ENCODE peak calls at places on chromosome 4, in five cellular contexts. X is brain microvascular endothelial cell, K is astrocyte, C is foreskin fibroblast, R is sigmoid colon. A is an unnamed sample.

GRCh38 chr4:184649971-184650855 is 675 bp downstream of the PRIMPOL start:
- DNase-seq in X (no peak), K (peak), C (peak), R (peak), A (peak)

GRCh38 chr4:82988323-82988832 is 22.2 kb downstream of the LIN54 start:
- DNase-seq in R (no peak), C (peak), X (peak), K (peak), A (no peak)

GRCh38 chr4:82898322-82899243 is 2.0 kb upstream of the THAP9 start:
- DNase-seq in C (peak), X (peak), R (no peak), K (peak), A (no peak)

GRCh38 chr4:5746250-5746649 is 35.2 kb downstream of the EVC start:
- DNase-seq in R (no peak), K (no peak), X (no peak), C (no peak), A (no peak)

GRCh38 chr4:140790765-140791164 is 34.6 kb upstream of the TBC1D9 start:
- DNase-seq in K (no peak), C (peak), R (no peak), X (no peak), A (no peak)

GRCh38 chr4:128284317-128284716 is 3.3 kb downstream of the PGRMC2 start:
- DNase-seq in X (no peak), R (no peak), C (no peak), K (no peak), A (no peak)

GRCh38 chr4:17414392-17414791 is 97.5 kb downstream of the QDPR start:
- DNase-seq in R (no peak), X (no peak), C (no peak), K (no peak), A (no peak)

GRCh38 chr4:83618431-83618830 is 82.5 kb downstream of the GPAT3 start:
- DNase-seq in K (peak), C (peak), X (peak), R (no peak), A (no peak)

GRCh38 chr4:104416725-104417363 is 77.8 kb downstream of the CXXC4 start:
- DNase-seq in X (no peak), R (no peak), K (no peak), C (no peak), A (no peak)

GRCh38 chr4:81650871-81651270 is 179.2 kb upstream of the RASGEF1B start:
- DNase-seq in C (no peak), X (no peak), R (no peak), K (peak), A (peak)

GRCh38 chr4:52713456-52713937 is 37.7 kb downstream of the ERVMER34-1 start:
- DNase-seq in C (peak), R (no peak), K (no peak), X (no peak), A (no peak)

GRCh38 chr4:153530996-153531375 is 64.8 kb downstream of the TMEM131L start:
- DNase-seq in X (no peak), K (no peak), C (no peak), R (no peak), A (no peak)

GRCh38 chr4:183747931-183748664 is 89.0 kb downstream of the TRAPPC11 start:
- DNase-seq in R (no peak), X (no peak), C (no peak), K (no peak), A (no peak)

GRCh38 chr4:144894525-144894924 is 203.5 kb downstream of the ANAPC10 start:
- DNase-seq in C (peak), K (peak), X (peak), R (no peak), A (peak)

GRCh38 chr4:173168396-173169177 is at the start of gene GALNT7:
- DNase-seq in C (peak), R (peak), X (no peak), K (peak), A (peak)

GRCh38 chr4:83174844-83175414 is 60.4 kb upstream of the PLAC8 start:
- DNase-seq in C (no peak), X (no peak), R (no peak), K (no peak), A (no peak)

GRCh38 chr4:185201983-185202962 is 1.5 kb downstream of the CFAP97 start:
- DNase-seq in X (no peak), K (peak), C (peak), R (no peak), A (no peak)

GRCh38 chr4:26197018-26197779 is 123.6 kb upstream of the RBPJ start:
- DNase-seq in X (peak), C (peak), K (peak), R (no peak), A (peak)

GRCh38 chr4:139633195-139633594 is 32.4 kb upstream of the MGST2 start:
- DNase-seq in R (no peak), X (no peak), K (no peak), C (no peak), A (no peak)

GRCh38 chr4:25981749-25982148 is 67.7 kb downstream of the SMIM20 start:
- DNase-seq in C (peak), X (no peak), R (no peak), K (no peak), A (no peak)

GRCh38 chr4:7773401-7774187 is 166.1 kb downstream of the AFAP1 start:
- DNase-seq in C (no peak), K (no peak), X (no peak), R (peak), A (no peak)

GRCh38 chr4:1195109-1195671 is 22.8 kb upstream of the SPON2 start:
- DNase-seq in R (peak), X (no peak), C (no peak), K (no peak), A (peak)

GRCh38 chr4:21879187-21879586 is 69.4 kb downstream of the KCNIP4 start:
- DNase-seq in C (peak), X (peak), K (peak), R (no peak), A (no peak)

GRCh38 chr4:121182296-121182695 is 18.2 kb upstream of the TNIP3 start:
- DNase-seq in C (peak), X (peak), K (peak), R (no peak), A (peak)

GRCh38 chr4:8315343-8316250 is 46.0 kb downstream of the HTRA3 start:
- DNase-seq in R (peak), X (peak), K (peak), C (peak), A (peak)

GRCh38 chr4:155780773-155781172 is 22.0 kb downstream of the GUCY1B1 start:
- DNase-seq in X (no peak), R (no peak), C (peak), K (no peak), A (no peak)

GRCh38 chr4:76689079-76689817 is 208.7 kb downstream of the SOWAHB start:
- DNase-seq in R (no peak), C (peak), K (no peak), X (no peak), A (no peak)

GRCh38 chr4:24992968-24993367 is 37.8 kb downstream of the LGI2 start:
- DNase-seq in X (no peak), K (no peak), C (no peak), R (no peak), A (no peak)

GRCh38 chr4:46886711-46887110 is 22.3 kb downstream of the COX7B2 start:
- DNase-seq in X (peak), K (peak), C (peak), R (no peak), A (no peak)

GRCh38 chr4:140168474-140168873 is 14.5 kb upstream of the MAML3 start:
- DNase-seq in X (peak), C (peak), K (peak), R (no peak), A (no peak)

GRCh38 chr4:7052923-7053715 is 9.9 kb downstream of the TADA2B start:
- DNase-seq in C (peak), X (no peak), K (no peak), R (peak), A (no peak)

GRCh38 chr4:13541176-13541604 is 3.1 kb downstream of the NKX3-2 start:
- DNase-seq in C (no peak), R (peak), K (no peak), X (no peak), A (no peak)
- H3K4me3 ChIP-seq in C (no peak), R (no peak), K (no peak), X (no peak), A (no peak)

DNA sequence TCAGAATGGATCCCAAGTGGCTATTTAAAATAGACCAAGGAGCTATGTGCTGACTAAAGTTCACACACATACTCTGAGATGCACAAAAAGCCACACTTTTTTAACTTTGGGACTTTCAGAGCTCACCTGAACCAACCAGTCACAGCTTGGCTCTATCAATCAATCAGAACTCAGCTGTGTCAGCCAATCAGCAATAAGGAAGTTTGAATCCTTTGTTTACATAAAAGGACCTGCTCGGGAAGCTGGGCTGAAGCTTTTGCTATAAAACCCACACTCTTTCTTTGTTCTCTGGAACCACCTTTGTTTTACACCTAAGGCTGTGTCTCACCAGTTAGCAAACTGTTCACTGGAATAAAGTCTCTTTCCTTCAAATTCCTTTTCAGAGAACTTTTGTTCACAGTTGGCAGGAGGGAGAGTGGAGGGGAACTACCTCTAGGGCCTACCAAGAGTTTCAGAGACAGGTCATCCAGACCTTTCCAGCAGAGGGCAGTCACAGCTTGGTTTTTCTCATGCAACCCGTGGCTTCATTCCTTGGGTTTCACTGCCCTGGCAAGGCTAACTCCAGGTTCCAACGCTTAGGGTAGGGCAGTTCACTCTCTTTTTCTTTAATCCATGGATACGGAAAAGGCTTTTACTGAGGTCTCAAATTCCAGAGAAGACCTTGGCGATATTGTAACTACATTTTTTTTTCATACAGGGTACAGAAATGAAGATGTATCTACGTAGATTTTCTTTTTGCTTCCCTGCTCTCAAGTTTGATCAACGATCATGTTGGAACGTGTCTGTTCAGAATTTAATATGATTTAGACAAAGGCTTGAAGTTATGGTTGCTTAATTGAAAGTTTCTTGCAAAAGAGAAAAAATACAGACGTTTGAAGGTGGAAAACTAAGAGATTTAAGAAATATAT is 80.7 kb downstream of the GPRIN3 start:
- DNase-seq in X (peak), K (peak), R (peak), C (peak), A (peak)
- H3K4me3 ChIP-seq in X (no peak), K (no peak), R (no peak), C (no peak), A (no peak)

GRCh38 chr4:27387706-27388105 is 527.1 kb downstream of the STIM2 start:
- DNase-seq in K (no peak), X (no peak), R (no peak), C (no peak), A (no peak)
- H3K4me3 ChIP-seq in K (no peak), X (no peak), R (no peak), C (no peak), A (no peak)

GRCh38 chr4:95129708-95130343 is 372.1 kb downstream of the BMPR1B start:
- DNase-seq in R (no peak), C (peak), K (peak), X (peak), A (peak)

GRCh38 chr4:95124906-95125504 is 367.2 kb downstream of the BMPR1B start:
- DNase-seq in K (peak), X (peak), C (peak), R (no peak), A (peak)

DNA sequence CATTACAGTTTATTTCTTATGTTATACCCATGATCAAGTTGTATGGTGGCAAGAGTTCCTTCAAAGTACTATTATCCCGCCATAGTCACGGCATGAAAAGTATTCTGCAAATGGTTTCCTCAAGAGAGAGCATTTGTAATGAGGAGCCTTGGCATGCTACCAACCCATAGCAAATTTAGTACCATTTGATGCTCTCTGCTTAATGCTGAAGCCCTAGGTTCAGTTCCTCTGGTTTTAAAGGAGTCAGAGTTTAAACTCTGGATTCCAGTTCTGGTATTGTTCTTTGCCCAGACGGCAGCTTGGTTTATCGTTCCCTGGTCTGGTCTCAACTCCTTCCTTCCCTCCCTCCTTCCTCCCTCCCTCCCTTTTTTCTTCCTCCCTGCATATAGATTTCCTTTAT is 371.3 kb downstream of the BMPR1B start:
- DNase-seq in C (no peak), R (no peak), X (no peak), K (peak), A (no peak)
- H3K4me3 ChIP-seq in C (no peak), R (no peak), X (no peak), K (no peak), A (no peak)

A was measured in DND-41.